ENCODE peak calls at places on chromosomes 7 and 10, in four cellular contexts. L is NCI-H1092, R is CD14-positive monocyte, S is cerebellum. B is an unnamed sample.
A peak's percentile ranks its signal among the peaks of the same experiment; 100 is the strongest.

GRCh38 chr10:6578221-6579192 is 1.6 kb downstream of the PRKCQ start:
- DNase-seq in L (no peak), S (no peak), R (no peak), B (no peak)

GRCh38 chr7:15215611-15216010 is 313.1 kb upstream of the DGKB start:
- DNase-seq in L (no peak), R (no peak), S (no peak), B (no peak)

GRCh38 chr7:4965295-4966022 is 6.5 kb upstream of the MMD2 start:
- DNase-seq in L (no peak), R (no peak), S (no peak), B (no peak)

GRCh38 chr7:159027091-159027802 is 117.4 kb downstream of the VIPR2 start:
- DNase-seq in L (no peak), R (no peak), S (no peak), B (peak; percentile 49)

GRCh38 chr10:84243759-84244158 is 1.1 kb upstream of the RGR start:
- DNase-seq in L (no peak), S (no peak), R (no peak), B (no peak)

GRCh38 chr7:124029789-124030188 is 3.1 kb downstream of the TMEM229A start:
- DNase-seq in L (no peak), R (no peak), S (no peak), B (no peak)

GRCh38 chr7:1719913-1720312 is 49.8 kb downstream of the ELFN1 start:
- DNase-seq in R (no peak), L (no peak), S (no peak), B (no peak)

GRCh38 chr7:43467406-43467805 is 115.5 kb upstream of the STK17A start:
- DNase-seq in R (no peak), L (no peak), S (no peak), B (peak; percentile 61)

GRCh38 chr7:84637568-84638338 is 443.2 kb upstream of the SEMA3A start:
- DNase-seq in S (no peak), L (no peak), R (no peak), B (peak; percentile 45)

GRCh38 chr10:101336382-101336781 is 17.6 kb upstream of the BTRC start:
- DNase-seq in R (no peak), S (no peak), L (no peak), B (no peak)

GRCh38 chr10:29329420-29329819 is 40.5 kb downstream of the LYZL1 start:
- DNase-seq in S (no peak), L (peak; percentile 60), R (no peak), B (no peak)

B was measured in AG08396.